ENCODE peak calls at places on chromosomes 2 and 18, in ten cellular contexts. M, G, E, J, S, K, W, V, A and O are unnamed samples.
A peak's percentile ranks its signal among the peaks of the same experiment; 100 is the strongest.

GRCh38 chr2:69166812-69167468 is 154.0 kb downstream of the ANTXR1 start:
- DNase-seq in M (no peak), G (no peak), E (no peak), J (no peak), S (no peak), K (no peak), W (no peak), V (no peak), A (no peak), O (no peak)

GRCh38 chr2:11389048-11389413 is 44.6 kb upstream of the ROCK2 start:
- DNase-seq in M (no peak), G (no peak), E (no peak), J (no peak), S (no peak), K (no peak), W (no peak), V (no peak), A (no peak), O (peak; percentile 35)

GRCh38 chr2:129459200-129459876 is 520.1 kb upstream of the RAB6C start:
- DNase-seq in M (no peak), G (no peak), E (no peak), J (no peak), S (no peak), K (no peak), W (no peak), V (no peak), A (no peak), O (no peak)

GRCh38 chr18:67510831-67511230 is 5.7 kb downstream of the DSEL start:
- DNase-seq in M (peak; percentile 44), G (no peak), E (no peak), J (no peak), S (no peak), K (no peak), W (no peak), V (no peak), A (no peak), O (no peak)

GRCh38 chr18:57110295-57110694 is 36.6 kb upstream of the BOD1L2 start:
- DNase-seq in M (no peak), G (no peak), E (no peak), J (no peak), S (no peak), K (no peak), W (no peak), V (no peak), A (no peak), O (no peak)

GRCh38 chr2:109611467-109612095 is 2.2 kb downstream of the SEPTIN10 start:
- DNase-seq in M (no peak), G (no peak), E (no peak), J (no peak), S (no peak), K (no peak), W (no peak), V (no peak), A (no peak), O (no peak)

GRCh38 chr2:146579154-146579930 is 1265.5 kb upstream of the ACVR2A start:
- DNase-seq in M (no peak), G (no peak), E (no peak), J (no peak), S (no peak), K (no peak), W (no peak), V (peak; percentile 9), A (no peak), O (no peak)

GRCh38 chr18:59902180-59902992 is 2.6 kb downstream of the PMAIP1 start:
- DNase-seq in M (no peak), G (no peak), E (no peak), J (no peak), S (no peak), K (no peak), W (peak; percentile 26), V (no peak), A (no peak), O (no peak)

GRCh38 chr2:27407798-27408491 is 1.4 kb downstream of the PPM1G start:
- DNase-seq in M (peak; percentile 85), G (no peak), E (peak; percentile 78), J (no peak), S (no peak), K (no peak), W (no peak), V (peak; percentile 78), A (no peak), O (peak; percentile 64)

GRCh38 chr2:27681844-27682243 is 18.2 kb downstream of the SLC4A1AP start:
- DNase-seq in M (no peak), G (no peak), E (no peak), J (no peak), S (no peak), K (no peak), W (no peak), V (peak; percentile 6), A (no peak), O (no peak)

GRCh38 chr2:56448403-56448998 is 264.7 kb downstream of the CCDC85A start:
- DNase-seq in M (no peak), G (no peak), E (no peak), J (no peak), S (no peak), K (no peak), W (no peak), V (no peak), A (no peak), O (no peak)

GRCh38 chr2:24083567-24084385 is 858 bp downstream of the TP53I3 start:
- DNase-seq in M (peak; percentile 89), G (no peak), E (peak; percentile 91), J (peak; percentile 79), S (peak; percentile 96), K (peak; percentile 97), W (no peak), V (peak; percentile 95), A (no peak), O (peak; percentile 87)

DNA sequence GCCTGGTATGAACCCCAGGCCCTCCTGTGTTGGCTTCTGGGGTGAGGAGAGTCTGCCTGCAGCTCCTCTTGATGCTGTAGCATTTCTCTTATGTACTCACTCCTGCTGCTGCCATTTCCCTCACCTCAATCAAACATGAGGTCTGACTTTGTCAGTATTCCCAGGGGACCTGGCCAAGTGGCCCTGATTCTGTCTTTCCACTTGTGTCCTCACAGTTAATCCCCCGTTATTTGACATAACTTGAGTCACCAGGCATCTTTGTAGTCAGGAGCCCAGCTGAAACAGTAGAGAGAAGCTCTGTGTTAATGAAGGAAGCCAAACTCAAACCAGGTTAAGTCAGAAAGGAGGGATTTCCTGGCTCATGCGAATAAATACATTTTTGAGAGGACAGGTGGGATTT is 55.0 kb downstream of the SLC9A2 start:
- DNase-seq in M (no peak), G (no peak), E (no peak), J (no peak), S (no peak), K (no peak), W (no peak), V (no peak), A (no peak), O (no peak)
- H3K4me1 ChIP-seq in M (no peaks in the 10 kb centered on the region), G (no peaks in the 10 kb centered on the region), E (no peaks in the 10 kb centered on the region), J (no peaks in the 10 kb centered on the region), S (no peaks in the 10 kb centered on the region), K (no peaks in the 10 kb centered on the region), W (no peaks in the 10 kb centered on the region), V (no peaks in the 10 kb centered on the region), A (no peaks in the 10 kb centered on the region), O (no peaks in the 10 kb centered on the region)

GRCh38 chr2:126952216-126952615 is 53.5 kb downstream of the TEX51 start:
- DNase-seq in M (no peak), G (no peak), E (no peak), J (no peak), S (no peak), K (no peak), W (no peak), V (no peak), A (no peak), O (no peak)

GRCh38 chr2:126950499-126950898 is 51.8 kb downstream of the TEX51 start:
- DNase-seq in M (no peak), G (no peak), E (no peak), J (no peak), S (no peak), K (no peak), W (no peak), V (no peak), A (no peak), O (no peak)

GRCh38 chr2:126949775-126950174 is 51.1 kb downstream of the TEX51 start:
- DNase-seq in M (no peak), G (no peak), E (no peak), J (no peak), S (no peak), K (no peak), W (no peak), V (no peak), A (no peak), O (no peak)

DNA sequence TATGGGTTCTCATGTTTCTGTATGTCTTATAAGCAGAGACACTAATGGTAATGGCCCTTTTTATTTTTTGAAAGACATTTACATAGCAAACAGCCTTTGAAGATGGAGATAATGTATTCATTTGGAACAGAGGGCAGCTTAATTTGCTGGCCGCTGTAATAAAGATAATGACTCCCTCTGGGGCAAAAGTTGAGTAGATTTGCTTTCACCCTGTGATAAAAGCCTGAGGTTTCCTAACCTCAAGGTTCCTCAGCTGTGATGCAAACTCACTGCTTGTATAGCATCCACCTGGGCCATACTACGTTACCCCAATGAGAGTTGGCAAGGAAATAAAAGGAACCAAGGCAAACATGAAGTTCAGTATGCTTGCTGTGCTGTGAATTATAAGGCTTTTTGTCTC is 54.8 kb downstream of the TEX51 start:
- DNase-seq in M (no peak), G (no peak), E (no peak), J (no peak), S (no peak), K (no peak), W (no peak), V (no peak), A (no peak), O (no peak)
- H3K4me3 ChIP-seq in M (no peak overlapping the region), G (no peak overlapping the region), E (no peak overlapping the region), J (no peak overlapping the region), S (no peak overlapping the region), K (no peak overlapping the region), W (no peak overlapping the region), V (no peak overlapping the region), A (no peak overlapping the region), O (no peak overlapping the region)

GRCh38 chr2:85995648-85996529 is 107.1 kb upstream of the ST3GAL5 start:
- DNase-seq in M (no peak), G (peak; percentile 12), E (no peak), J (no peak), S (no peak), K (no peak), W (no peak), V (no peak), A (no peak), O (no peak)
- H3K4me1 ChIP-seq in M (peaks cover 20% of the 10 kb centered on the region), G (peaks cover 9% of the 10 kb centered on the region), E (peaks cover 10% of the 10 kb centered on the region), J (peaks cover 33% of the 10 kb centered on the region), S (peaks cover 80% of the 10 kb centered on the region), K (peaks cover 62% of the 10 kb centered on the region), W (peaks cover 64% of the 10 kb centered on the region), V (peaks cover 35% of the 10 kb centered on the region), A (peaks cover 71% of the 10 kb centered on the region), O (peaks cover 6% of the 10 kb centered on the region)

DNA sequence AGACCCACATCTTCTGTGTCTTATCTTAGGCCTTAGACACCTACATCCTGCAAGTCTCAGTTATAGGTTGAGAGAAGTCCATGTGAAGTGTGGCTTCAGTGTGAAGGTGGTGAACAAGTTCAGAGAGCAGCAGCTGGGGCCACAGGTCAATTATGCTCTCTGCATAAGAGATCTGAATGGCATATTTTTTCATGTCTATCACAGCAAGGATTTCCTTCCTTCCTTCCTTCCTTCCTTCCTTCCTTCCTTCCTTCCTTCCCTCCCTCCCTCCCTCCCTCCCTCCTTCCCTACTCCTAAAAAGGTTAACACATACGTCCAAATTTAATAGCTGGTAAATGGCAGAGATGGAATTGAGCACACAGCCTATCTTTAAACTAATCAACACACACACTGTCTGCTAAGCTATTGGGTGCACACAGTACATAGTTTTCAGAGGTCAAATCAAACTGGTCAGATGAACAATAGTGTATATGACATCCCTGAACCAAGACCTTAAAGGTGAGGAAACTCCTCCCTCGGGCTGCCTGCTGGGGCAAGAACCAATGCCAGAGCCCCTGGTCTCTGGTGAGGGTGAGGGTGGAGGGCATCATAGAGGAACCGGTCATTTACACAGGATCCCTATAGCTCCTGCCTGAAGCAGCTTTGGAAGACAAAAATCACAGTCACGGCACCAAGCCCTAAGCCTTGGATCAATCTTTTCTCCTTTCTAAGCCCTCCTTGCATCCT is 240.9 kb downstream of the ICOS start:
- DNase-seq in M (no peak), G (no peak), E (no peak), J (no peak), S (no peak), K (no peak), W (no peak), V (no peak), A (no peak), O (no peak)
- H3K4me3 ChIP-seq in M (no peak overlapping the region), G (no peak overlapping the region), E (no peak overlapping the region), J (no peak overlapping the region), S (no peak overlapping the region), K (no peak overlapping the region), W (no peak overlapping the region), V (no peak overlapping the region), A (no peak overlapping the region), O (no peak overlapping the region)